ENCODE peak calls at places on chromosomes 3 and 15, in five cellular contexts. W is IMR-90; B is PC-9; X is heart left ventricle; A is CD4-positive, alpha-beta memory T cell. F is an unnamed sample. For H3K4me1, the result is how much of the 10 kb centered on the place peaks cover.

GRCh38 chr3:138849541-138849940 is 14.8 kb upstream of the PIK3CB start:
- DNase-seq in A (no peak), X (no peak), B (no peak), W (no peak), F (no peak)

GRCh38 chr3:170487091-170487490 is 68.4 kb downstream of the CLDN11 start:
- DNase-seq in B (no peak), W (no peak), X (no peak), A (no peak), F (no peak)

GRCh38 chr15:56760186-56760585 is 26.9 kb upstream of the ZNF280D start:
- DNase-seq in A (no peak), W (peak), X (no peak), B (no peak), F (peak)

GRCh38 chr15:98712845-98713584 is 64.7 kb downstream of the IGF1R start:
- DNase-seq in B (no peak), A (no peak), X (no peak), W (no peak), F (no peak)

GRCh38 chr3:42653560-42654330 is at the start of gene ZBTB47:
- DNase-seq in X (peak), W (no peak), B (no peak), A (peak), F (no peak)

GRCh38 chr3:4343258-4343657 is 40.1 kb downstream of the SETMAR start:
- DNase-seq in A (no peak), B (no peak), W (peak), X (no peak), F (peak)

GRCh38 chr3:189590223-189590622 is 41.0 kb upstream of the TP63 start:
- DNase-seq in X (no peak), B (no peak), A (no peak), W (no peak), F (no peak)

GRCh38 chr3:98743071-98743470 is 20.1 kb upstream of the ST3GAL6 start:
- DNase-seq in W (no peak), X (no peak), A (no peak), B (no peak), F (no peak)

GRCh38 chr3:24341668-24342067 is 153.0 kb downstream of the THRB start:
- DNase-seq in B (no peak), X (no peak), W (no peak), A (no peak), F (no peak)

GRCh38 chr3:50430186-50430585 is 70.9 kb upstream of the TMEM115 start:
- DNase-seq in B (no peak), A (no peak), X (no peak), W (no peak), F (no peak)

GRCh38 chr3:21216598-21216997 is 534.4 kb downstream of the ZNF385D start:
- DNase-seq in B (no peak), W (no peak), X (no peak), A (no peak), F (no peak)

GRCh38 chr3:53525765-53526761 is 31.7 kb downstream of the CACNA1D start:
- DNase-seq in B (no peak), X (no peak), W (no peak), A (no peak), F (no peak)

GRCh38 chr3:102733811-102734574 is 299.2 kb downstream of the ZPLD1 start:
- DNase-seq in X (no peak), A (no peak), W (no peak), B (no peak), F (no peak)

GRCh38 chr15:39269352-39269751 is 311.5 kb upstream of the THBS1 start:
- DNase-seq in B (no peak), X (no peak), W (no peak), A (no peak), F (no peak)

GRCh38 chr15:93253656-93254055 is 164.6 kb upstream of the RGMA start:
- DNase-seq in B (no peak), X (peak), A (no peak), W (no peak), F (no peak)

GRCh38 chr3:152390647-152391046 is 121.9 kb downstream of the MBNL1 start:
- DNase-seq in B (no peak), A (no peak), X (no peak), W (no peak), F (no peak)

GRCh38 chr3:130395916-130396315 is 50.4 kb downstream of the COL6A5 start:
- DNase-seq in W (peak), A (no peak), B (peak), X (no peak), F (peak)

GRCh38 chr3:37586280-37586679 is 275.4 kb upstream of the CTDSPL start:
- DNase-seq in W (no peak), X (no peak), A (no peak), B (no peak), F (no peak)

GRCh38 chr3:134904333-134904771 is 109.3 kb downstream of the EPHB1 start:
- DNase-seq in X (no peak), B (no peak), A (no peak), W (no peak), F (no peak)
- H3K4me1 ChIP-seq in X (under half), B (under half), A (under half), W (under half), F (under half)

DNA sequence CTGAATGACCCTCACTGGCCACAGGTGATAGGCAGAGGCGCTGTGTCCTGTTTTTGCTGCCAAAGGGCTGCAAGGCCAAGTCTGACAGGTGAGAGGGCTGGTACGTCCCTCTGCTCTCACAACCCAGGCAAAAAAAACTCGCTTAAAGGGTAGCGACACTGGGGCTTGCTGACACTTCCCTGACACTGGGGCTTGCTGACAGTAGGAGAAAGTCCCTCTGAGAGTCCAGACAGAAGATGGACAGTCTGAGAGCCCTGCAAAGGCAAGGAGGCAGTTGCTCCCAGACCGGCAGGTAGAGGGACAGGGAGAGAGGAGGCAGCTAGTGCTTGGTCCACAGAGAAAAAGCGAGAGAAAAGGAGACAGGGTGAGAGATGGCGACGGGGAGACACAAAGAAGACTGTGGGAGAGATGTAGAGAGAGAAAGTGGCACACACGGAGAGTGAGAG is 575 bp downstream of the ARHGEF3 start:
- DNase-seq in W (no peak), A (peak), B (no peak), X (no peak), F (no peak)
- H3K4me1 ChIP-seq in W (under half), A (under half), B (under half), X (half or more), F (under half)

GRCh38 chr3:160557571-160557970 is 7.8 kb downstream of the KPNA4 start:
- DNase-seq in B (no peak), W (no peak), X (no peak), A (no peak), F (no peak)
- H3K4me1 ChIP-seq in B (under half), W (under half), X (half or more), A (half or more), F (under half)

DNA sequence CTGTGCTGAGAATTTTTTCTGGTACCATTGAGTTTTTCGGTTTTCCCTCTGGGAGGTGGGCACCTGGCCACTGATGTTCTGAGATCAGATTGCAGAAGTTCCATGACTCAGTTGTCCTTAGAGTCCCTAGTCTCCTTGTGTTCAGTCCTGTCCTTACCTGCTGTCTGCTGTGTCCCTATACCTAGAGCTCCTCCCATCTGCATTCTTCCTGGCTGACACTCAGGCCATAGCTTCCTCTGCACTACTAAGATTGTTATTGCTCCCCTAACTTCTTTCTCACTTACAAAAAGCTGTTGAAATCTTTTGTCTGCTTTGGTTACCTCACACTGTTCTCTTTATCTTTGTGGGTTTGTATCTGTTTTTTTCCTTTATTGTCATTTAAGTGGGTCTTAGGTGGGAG is 13.2 kb downstream of the USP3 start:
- DNase-seq in A (no peak), B (no peak), X (no peak), W (no peak), F (no peak)
- H3K4me1 ChIP-seq in A (half or more), B (half or more), X (half or more), W (under half), F (half or more)

DNA sequence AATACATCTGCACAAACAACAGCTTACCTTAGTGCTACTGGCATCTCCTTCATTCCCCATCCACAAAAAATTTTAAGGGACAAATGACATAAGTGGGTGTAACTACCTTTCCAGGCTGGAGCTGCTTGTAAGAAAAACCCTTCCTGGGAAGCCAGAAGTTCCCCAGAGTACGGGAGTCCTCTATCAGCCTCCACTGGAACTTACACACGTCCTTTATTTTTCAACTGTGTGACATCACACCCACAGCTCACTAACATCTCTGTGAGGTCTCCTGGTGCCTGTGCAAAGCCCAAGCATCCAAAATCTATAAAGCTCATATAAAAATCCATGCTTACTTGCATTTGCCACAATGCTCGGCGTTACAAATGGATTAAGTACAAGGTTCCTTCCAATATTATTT is 27.6 kb downstream of the LRIG1 start:
- DNase-seq in X (no peak), A (no peak), W (peak), B (no peak), F (no peak)
- H3K4me1 ChIP-seq in X (half or more), A (half or more), W (under half), B (under half), F (under half)

DNA sequence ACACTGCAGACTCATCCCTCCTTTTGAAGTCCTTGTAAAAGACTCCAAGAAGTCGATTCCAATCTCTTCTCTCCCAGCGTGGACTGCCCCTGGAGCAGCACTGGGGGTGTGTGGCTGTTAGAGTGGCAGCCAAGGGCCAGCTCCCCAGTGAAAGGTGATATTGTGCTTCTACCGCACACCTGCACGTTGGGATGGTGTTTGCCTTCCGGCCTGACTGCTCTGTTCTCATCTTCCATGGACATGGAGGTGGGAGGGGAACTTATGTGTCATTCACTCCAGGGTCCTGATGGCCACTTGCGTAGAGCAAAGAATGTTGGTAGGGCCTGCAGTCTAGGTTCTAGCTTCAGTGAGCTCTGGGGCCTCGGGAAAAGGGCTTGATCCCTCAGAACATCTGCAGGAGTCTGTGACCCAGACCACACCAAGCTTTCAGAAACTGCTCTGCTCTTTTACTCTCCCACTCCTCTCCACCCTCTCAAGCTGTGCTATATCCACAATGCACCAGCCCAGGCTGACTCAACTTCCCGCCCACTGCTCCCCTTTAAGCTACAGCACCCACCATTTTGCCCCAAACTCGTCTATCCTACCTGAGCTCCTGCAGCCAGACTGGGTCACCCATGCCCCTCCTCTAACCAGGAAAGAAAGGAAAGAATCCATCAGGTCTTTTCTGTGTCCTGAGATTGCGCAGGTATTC is 31.3 kb downstream of the LIPC start:
- DNase-seq in X (no peak), B (no peak), A (no peak), W (no peak), F (no peak)
- H3K4me1 ChIP-seq in X (under half), B (under half), A (under half), W (under half), F (under half)

F was measured in foreskin keratinocyte.